ENCODE peak calls at places on chromosome 10, in four cellular contexts. B is kidney, D is pancreas, K is AG04449. F is an unnamed sample.
A peak's percentile ranks its signal among the peaks of the same experiment; 100 is the strongest.

GRCh38 chr10:132421377-132422168 is 24.6 kb downstream of the PWWP2B start:
- DNase-seq in B (peak; percentile 94), K (no peak), D (peak; percentile 76), F (peak; percentile 46)

GRCh38 chr10:102837230-102837721 is at the start of gene CYP17A1:
- DNase-seq in B (peak; percentile 85), D (peak; percentile 81), K (no peak), F (no peak)

GRCh38 chr10:132107947-132108877 is 42.5 kb downstream of the JAKMIP3 start:
- DNase-seq in K (no peak), B (peak; percentile 29), D (no peak), F (no peak)

GRCh38 chr10:94403034-94403822 is 887 bp downstream of the TBC1D12 start:
- DNase-seq in D (peak; percentile 68), K (no peak), B (peak; percentile 88), F (peak; percentile 76)

GRCh38 chr10:79244841-79245504 is 102.3 kb upstream of the PPIF start:
- DNase-seq in D (no peak), B (no peak), K (no peak), F (no peak)

GRCh38 chr10:103504181-103504783 is 10.8 kb downstream of the NEURL1 start:
- DNase-seq in K (no peak), D (peak; percentile 70), B (peak; percentile 65), F (peak; percentile 92)

GRCh38 chr10:110446954-110447608 is 50.6 kb upstream of the DUSP5 start:
- DNase-seq in D (no peak), B (no peak), K (no peak), F (peak; percentile 91)

GRCh38 chr10:91198781-91199180 is 21.7 kb upstream of the PCGF5 start:
- DNase-seq in B (no peak), K (no peak), D (no peak), F (peak; percentile 91)

GRCh38 chr10:26505491-26505890 is 67.3 kb downstream of the APBB1IP start:
- DNase-seq in K (no peak), D (no peak), B (no peak), F (no peak)

GRCh38 chr10:34139559-34139958 is 675.5 kb downstream of the PARD3 start:
- DNase-seq in B (no peak), K (no peak), D (no peak), F (peak; percentile 66)

GRCh38 chr10:115829501-115830215 is 443.3 kb downstream of the GFRA1 start:
- DNase-seq in D (no peak), K (peak; percentile 55), B (no peak), F (peak; percentile 64)

GRCh38 chr10:31288961-31289360 is 30.1 kb upstream of the ZEB1 start:
- DNase-seq in B (no peak), K (no peak), D (no peak), F (no peak)

GRCh38 chr10:132407243-132407746 is 10.3 kb downstream of the PWWP2B start:
- DNase-seq in K (no peak), D (peak; percentile 95), B (peak; percentile 93), F (no peak)

GRCh38 chr10:53601260-53601875 is 828.8 kb upstream of the MBL2 start:
- DNase-seq in K (no peak), B (no peak), D (no peak), F (peak; percentile 56)

GRCh38 chr10:43214956-43215561 is 51.8 kb downstream of the RASGEF1A start:
- DNase-seq in B (peak; percentile 37), K (no peak), D (no peak), F (no peak)

GRCh38 chr10:84233940-84234339 is 7.4 kb downstream of the LRIT1 start:
- DNase-seq in D (no peak), K (no peak), B (no peak), F (no peak)

GRCh38 chr10:86614853-86615252 is 39.5 kb upstream of the OPN4 start:
- DNase-seq in K (no peak), D (no peak), B (no peak), F (no peak)

GRCh38 chr10:42975558-42976352 is 101.1 kb upstream of the RET start:
- DNase-seq in B (peak; percentile 59), K (no peak), D (no peak), F (no peak)

GRCh38 chr10:7408494-7409044 is 2.3 kb downstream of the SFMBT2 start:
- DNase-seq in D (peak; percentile 40), B (peak; percentile 90), K (no peak), F (no peak)
- TF ChIP-seq CTCF in D (no peak), B (peak; percentile 44), K (peak; percentile 47), F (no peak)

GRCh38 chr10:48357631-48358030 is 51.2 kb downstream of the MAPK8 start:
- DNase-seq in D (no peak), B (no peak), K (no peak), F (no peak)
- H3K4me3 ChIP-seq in D (no peak overlapping the region), B (no peak overlapping the region), K (no peak overlapping the region), F (no peak overlapping the region)

GRCh38 chr10:17835688-17836087 is 26.5 kb downstream of the MRC1 start:
- DNase-seq in K (peak; percentile 71), D (no peak), B (no peak), F (peak; percentile 90)
- TF ChIP-seq CTCF in K (no peak), D (no peak), B (no peak), F (no peak)

DNA sequence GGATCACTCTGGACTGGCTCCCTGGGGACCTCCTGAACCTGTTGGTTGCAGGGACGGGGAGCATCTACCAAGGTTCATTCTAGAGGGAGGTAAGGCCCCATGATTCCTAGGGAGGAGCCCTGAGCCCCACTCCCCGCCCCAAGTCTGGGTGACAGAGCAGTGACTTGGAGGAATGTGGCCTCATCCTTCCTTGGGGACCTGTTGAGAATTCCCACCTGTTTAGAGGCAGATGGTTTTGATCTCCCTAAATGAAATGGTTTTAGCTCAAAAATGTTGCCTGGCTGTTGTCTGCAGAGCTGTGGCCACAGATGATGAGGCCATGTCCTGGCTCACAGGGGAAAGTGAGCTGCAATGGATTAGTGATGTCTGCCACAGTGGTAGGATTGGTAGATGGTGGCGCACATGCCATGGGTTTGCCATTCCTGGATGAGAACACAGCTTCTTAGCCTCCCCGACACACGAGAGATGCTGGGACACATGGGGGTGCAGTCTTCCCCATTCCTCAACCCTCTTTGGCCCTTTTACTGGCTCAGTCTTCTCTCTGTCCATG is 12.3 kb downstream of the C10orf105 start:
- DNase-seq in B (no peak), D (no peak), K (no peak), F (no peak)
- H3K4me3 ChIP-seq in B (no peak overlapping the region), D (no peak overlapping the region), K (no peak overlapping the region), F (no peak overlapping the region)

GRCh38 chr10:75111367-75111905 is at the start of gene SAMD8:
- DNase-seq in B (peak; percentile 99), D (peak; percentile 95), K (peak; percentile 71), F (peak; percentile 96)
- TF ChIP-seq CTCF in B (no peak), D (peak; percentile 30), K (no peak), F (no peak)

GRCh38 chr10:123390332-123390731 is 236.1 kb downstream of the BUB3 start:
- DNase-seq in K (no peak), D (no peak), B (no peak), F (no peak)
- H3K4me3 ChIP-seq in K (no peak overlapping the region), D (no peak overlapping the region), B (no peak overlapping the region), F (no peak overlapping the region)

DNA sequence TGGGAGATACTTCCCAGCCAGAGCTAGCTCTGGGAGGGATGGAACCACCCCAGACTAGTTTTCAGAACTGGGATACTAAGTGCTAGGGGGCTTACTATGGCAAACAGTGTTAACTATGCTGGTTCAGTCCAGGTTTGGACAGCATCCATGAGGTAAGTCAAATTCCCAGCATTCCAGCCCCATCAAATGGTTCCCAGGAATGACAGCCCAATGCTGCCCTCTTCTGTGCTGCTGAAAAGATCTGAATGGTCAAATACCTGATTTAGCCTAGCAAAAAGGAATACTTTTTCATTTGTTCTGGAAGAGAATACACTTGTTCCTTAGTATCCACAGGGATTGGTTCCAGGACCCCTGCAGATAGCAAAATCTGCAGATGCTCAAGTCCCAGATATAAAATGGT is 141.8 kb upstream of the CCDC6 start:
- DNase-seq in D (peak; percentile 19), B (no peak), K (no peak), F (peak; percentile 61)
- TF ChIP-seq CTCF in D (no peak), B (peak; percentile 35), K (peak; percentile 41), F (peak; percentile 26)

F was measured in cardiac fibroblast.